ENCODE peak calls at places on chromosomes 5 and 9, in four cellular contexts. W is A549, T is HepG2, P is K562. Y is an unnamed sample.

GRCh38 chr9:6247266-6247665 is 31.7 kb downstream of the IL33 start:
- DNase-seq in W (no peak), T (no peak), P (no peak), Y (no peak)

GRCh38 chr5:8907168-8907868 is 638.6 kb downstream of the SEMA5A start:
- DNase-seq in P (no peak), T (no peak), W (no peak), Y (no peak)

GRCh38 chr5:92884464-92884863 is 696.6 kb downstream of the NR2F1-AS1 start:
- DNase-seq in P (no peak), W (no peak), T (no peak), Y (no peak)

GRCh38 chr5:181260720-181261319 is at the start of gene TRIM52:
- DNase-seq in W (peak), P (peak), T (peak), Y (peak)

GRCh38 chr5:76264681-76265080 is 138.4 kb upstream of the IQGAP2 start:
- DNase-seq in W (no peak), T (no peak), P (no peak), Y (no peak)

GRCh38 chr5:56327810-56328209 is 94.7 kb upstream of the ANKRD55 start:
- DNase-seq in W (no peak), T (no peak), P (no peak), Y (no peak)

GRCh38 chr5:67401166-67401565 is 204.6 kb upstream of the CD180 start:
- DNase-seq in P (no peak), W (no peak), T (no peak), Y (no peak)

GRCh38 chr5:43232943-43233833 is 41.2 kb downstream of the NIM1K start:
- DNase-seq in W (no peak), P (no peak), T (no peak), Y (no peak)

GRCh38 chr5:109304323-109304722 is 105.5 kb downstream of the PJA2 start:
- DNase-seq in W (no peak), T (no peak), P (no peak), Y (no peak)

GRCh38 chr9:112112941-112113399 is 62.1 kb downstream of the SUSD1 start:
- DNase-seq in W (peak), T (peak), P (no peak), Y (peak)

GRCh38 chr5:121199238-121199999 is 652.3 kb upstream of the FTMT start:
- DNase-seq in T (no peak), P (no peak), W (no peak), Y (no peak)

GRCh38 chr5:142013734-142014495 is 1.1 kb upstream of the GNPDA1 start:
- DNase-seq in W (no peak), P (no peak), T (peak), Y (no peak)

GRCh38 chr9:91162784-91163440 is 198.8 kb downstream of the AUH start:
- DNase-seq in T (no peak), W (no peak), P (peak), Y (no peak)

GRCh38 chr5:31008231-31008630 is 185.3 kb upstream of the CDH6 start:
- DNase-seq in P (no peak), T (no peak), W (no peak), Y (no peak)

GRCh38 chr5:81794246-81794645 is 43.3 kb upstream of the SSBP2 start:
- DNase-seq in W (no peak), P (no peak), T (no peak), Y (no peak)

GRCh38 chr9:120910643-120911042 is 16.0 kb downstream of the TRAF1 start:
- DNase-seq in T (no peak), W (no peak), P (no peak), Y (no peak)

GRCh38 chr5:177545487-177546261 is 8.7 kb downstream of the FAM193B start:
- DNase-seq in P (no peak), T (no peak), W (no peak), Y (no peak)

GRCh38 chr5:137374110-137374853 is 124.8 kb downstream of the SPOCK1 start:
- DNase-seq in W (no peak), P (no peak), T (no peak), Y (no peak)

GRCh38 chr9:97737429-97737828 is 40.3 kb upstream of the XPA start:
- DNase-seq in T (peak), P (peak), W (peak), Y (peak)

GRCh38 chr5:110968246-110969005 is 103.1 kb upstream of the TSLP start:
- DNase-seq in P (no peak), W (no peak), T (no peak), Y (no peak)

GRCh38 chr5:34827594-34828506 is 11.1 kb upstream of the TTC23L start:
- DNase-seq in P (no peak), T (no peak), W (no peak), Y (no peak)

GRCh38 chr9:136587145-136587943 is 41.5 kb upstream of the NOTCH1 start:
- DNase-seq in T (no peak), P (peak), W (no peak), Y (peak)

DNA sequence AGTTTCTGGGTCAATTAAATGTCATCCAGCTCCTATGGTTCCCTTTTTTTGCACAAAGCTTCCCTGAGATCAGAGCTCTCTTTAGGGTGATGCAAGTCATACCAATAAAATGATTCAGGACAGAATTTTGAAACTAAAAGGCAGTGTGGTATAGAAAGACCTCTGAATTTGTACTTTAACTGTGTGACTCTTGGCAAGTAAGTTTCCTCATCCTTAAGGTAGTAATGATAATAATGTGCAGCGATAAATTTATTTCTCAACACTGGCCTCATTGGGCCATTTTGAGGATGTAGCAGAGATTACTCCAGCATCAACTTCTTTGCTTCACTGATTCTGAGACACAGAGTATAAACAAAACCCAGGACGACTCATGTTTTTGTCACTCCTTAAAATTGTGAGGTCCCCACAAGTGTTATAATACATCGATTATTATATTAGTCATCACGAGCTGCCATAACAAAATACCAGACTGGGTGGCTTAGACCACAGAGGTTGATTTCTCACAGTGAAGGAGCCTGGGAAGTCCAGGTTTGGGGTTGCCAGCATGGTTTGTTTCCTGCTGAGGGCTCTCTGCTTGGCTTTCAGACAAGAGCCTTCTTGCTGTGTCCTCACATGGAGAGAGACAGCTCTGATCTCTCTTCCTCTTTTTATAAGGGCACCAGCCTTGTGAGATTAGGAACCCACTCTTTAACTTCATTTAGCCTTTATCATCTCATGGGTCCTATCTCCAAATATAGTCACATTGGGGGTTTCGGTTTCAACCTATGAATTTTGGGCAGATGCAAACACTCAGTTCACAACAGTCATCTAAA is 293.0 kb downstream of the ZNF608 start:
- DNase-seq in W (no peak), P (no peak), T (no peak), Y (no peak)
- TF ChIP-seq HMGXB4 in W (no peak), P (no peak), T (no peak), Y (no peak)

DNA sequence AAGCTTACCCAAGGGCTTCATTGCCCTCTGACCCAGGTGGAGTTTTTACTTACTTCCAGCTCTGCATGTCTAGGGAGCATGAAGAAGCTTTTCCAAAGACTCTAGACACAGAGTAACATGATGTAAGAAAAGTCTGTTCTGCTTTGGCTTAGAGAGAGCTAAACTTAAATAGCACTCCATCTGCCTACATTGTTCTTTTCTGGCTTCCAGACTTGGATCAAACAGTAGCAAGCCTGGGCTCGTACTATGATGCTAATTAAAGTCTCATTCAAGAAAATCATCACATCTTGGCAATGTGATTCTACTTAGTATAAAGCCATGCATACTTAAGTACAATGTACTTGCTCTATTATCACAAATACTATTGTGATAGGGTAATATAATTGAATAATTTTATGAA is 112.2 kb downstream of the SNCAIP start:
- DNase-seq in W (no peak), P (no peak), T (no peak), Y (no peak)
- TF ChIP-seq HMGXB4 in W (no peak), P (no peak), T (no peak), Y (no peak)

GRCh38 chr5:125210241-125210947 is 464.0 kb upstream of the ZNF608 start:
- DNase-seq in W (no peak), T (no peak), P (no peak), Y (no peak)
- TF ChIP-seq HMGXB4 in W (no peak), T (no peak), P (no peak), Y (no peak)

GRCh38 chr5:132418876-132419275 is 49.4 kb downstream of the SLC22A5 start:
- DNase-seq in T (no peak), W (no peak), P (no peak), Y (no peak)

GRCh38 chr5:132421442-132421841 is 51.9 kb downstream of the SLC22A5 start:
- DNase-seq in W (no peak), T (no peak), P (no peak), Y (no peak)

GRCh38 chr5:132417889-132418432 is 48.5 kb downstream of the SLC22A5 start:
- DNase-seq in T (no peak), P (no peak), W (no peak), Y (no peak)

GRCh38 chr5:132420706-132421272 is 51.3 kb downstream of the SLC22A5 start:
- DNase-seq in T (no peak), W (no peak), P (no peak), Y (no peak)

GRCh38 chr5:132419517-132420468 is 50.3 kb downstream of the SLC22A5 start:
- DNase-seq in W (peak), T (peak), P (peak), Y (peak)
- TF ChIP-seq HMGXB4 in W (no peak), T (peak), P (no peak), Y (peak)

DNA sequence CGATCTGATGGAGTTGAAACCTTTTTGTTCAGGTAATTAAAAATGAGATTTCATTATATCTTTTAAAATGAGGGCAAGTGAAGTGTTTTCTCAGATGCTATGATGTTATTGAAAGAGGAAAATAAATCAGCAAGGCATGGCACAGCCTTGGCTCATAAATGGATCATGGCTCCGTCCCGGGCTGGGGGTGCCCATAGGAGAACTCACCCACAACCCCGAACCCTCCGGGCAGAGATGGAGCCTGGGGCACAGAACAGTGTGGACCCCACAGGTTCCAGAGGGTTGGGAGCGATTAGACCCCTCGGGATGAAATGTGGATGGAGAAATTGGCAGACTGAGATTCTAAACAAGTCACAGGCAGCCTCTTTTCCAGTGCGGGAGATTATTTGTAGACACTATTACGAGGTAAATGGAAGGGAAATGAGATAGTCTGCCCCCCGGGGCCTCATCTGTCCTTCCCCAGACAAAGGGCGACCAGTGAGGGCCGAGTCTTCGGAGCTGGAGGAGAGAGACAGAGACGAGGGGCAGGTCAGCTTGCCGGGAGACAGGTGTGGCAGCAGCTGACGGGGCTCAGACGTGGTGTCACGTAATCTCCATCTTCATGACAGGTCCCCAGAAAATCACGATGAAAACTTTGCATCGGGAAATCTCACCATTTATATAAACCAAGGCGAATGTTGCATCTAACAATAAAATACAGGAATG is 33.7 kb downstream of the NDUFS6 start:
- DNase-seq in T (no peak), P (no peak), W (no peak), Y (no peak)
- TF ChIP-seq HMGXB4 in T (no peak), P (no peak), W (no peak), Y (no peak)

GRCh38 chr5:14757853-14758252 is 93.3 kb downstream of the OTULIN start:
- DNase-seq in T (no peak), P (no peak), W (no peak), Y (no peak)

GRCh38 chr5:14762568-14763216 is 98.2 kb downstream of the OTULIN start:
- DNase-seq in T (no peak), P (no peak), W (no peak), Y (no peak)

GRCh38 chr5:14759744-14760547 is 95.4 kb downstream of the OTULIN start:
- DNase-seq in W (no peak), P (no peak), T (no peak), Y (no peak)

GRCh38 chr5:14760548-14761002 is 96.1 kb downstream of the OTULIN start:
- DNase-seq in W (no peak), P (no peak), T (peak), Y (no peak)
- TF ChIP-seq HMGXB4 in W (no peak), P (no peak), T (no peak), Y (no peak)

DNA sequence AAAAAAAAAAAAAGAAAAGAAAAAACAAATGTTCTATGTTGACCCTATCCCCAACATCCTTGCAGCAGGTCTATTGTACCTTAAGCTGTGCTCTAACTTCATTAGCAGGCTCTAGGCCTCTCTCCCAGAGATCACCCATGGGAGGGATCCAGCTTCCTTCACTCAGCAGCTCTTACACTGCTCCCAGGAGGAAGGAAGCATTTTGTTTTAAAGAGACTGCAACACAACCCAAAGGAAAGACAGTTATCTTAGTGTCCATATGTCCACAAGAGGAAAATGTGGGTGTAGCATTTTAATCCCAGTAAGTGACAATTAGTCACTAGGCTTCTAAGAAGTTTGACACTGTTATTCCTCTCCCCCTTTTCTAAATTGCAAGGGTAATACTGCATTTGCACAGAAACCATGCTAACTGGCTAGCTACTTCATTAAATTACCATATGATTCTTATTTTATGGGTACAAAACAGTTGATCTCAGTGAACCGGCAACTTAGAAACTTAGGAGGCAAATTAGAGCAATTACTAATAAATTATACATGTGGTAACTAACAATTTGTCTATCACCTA is 58.8 kb downstream of the MARCHF3 start:
- DNase-seq in W (no peak), P (peak), T (no peak), Y (no peak)
- TF ChIP-seq HMGXB4 in W (no peak), P (no peak), T (no peak), Y (no peak)